ENCODE peak calls at places on chromosomes 5 and 9, in nine cellular contexts. K, A, D, Y, O, F, W, L and J are unnamed samples.

GRCh38 chr9:121698627-121699270 is 47.3 kb downstream of the DAB2IP start:
- DNase-seq in K (no peak), A (peak; percentile 96), D (peak; percentile 78), Y (no peak), O (peak; percentile 32), F (no peak), W (no peak), L (no peak), J (no peak)

GRCh38 chr5:31355337-31355736 is 161.9 kb downstream of the CDH6 start:
- DNase-seq in K (no peak), A (no peak), D (no peak), Y (no peak), O (no peak), F (no peak), W (no peak), L (no peak), J (no peak)

GRCh38 chr9:138010274-138010800 is 132.8 kb downstream of the CACNA1B start:
- DNase-seq in K (no peak), A (no peak), D (no peak), Y (no peak), O (no peak), F (no peak), W (no peak), L (no peak), J (no peak)

GRCh38 chr9:114177423-114178064 is 22.2 kb downstream of the COL27A1 start:
- DNase-seq in K (peak; percentile 26), A (no peak), D (no peak), Y (no peak), O (no peak), F (no peak), W (no peak), L (no peak), J (no peak)

GRCh38 chr9:124343533-124344290 is 71.5 kb downstream of the PSMB7 start:
- DNase-seq in K (no peak), A (no peak), D (no peak), Y (no peak), O (no peak), F (no peak), W (no peak), L (no peak), J (no peak)

GRCh38 chr9:133002147-133003070 is 23.9 kb downstream of the GFI1B start:
- DNase-seq in K (no peak), A (no peak), D (no peak), Y (no peak), O (no peak), F (no peak), W (no peak), L (no peak), J (no peak)

GRCh38 chr5:35229076-35230042 is 928 bp downstream of the PRLR start:
- DNase-seq in K (no peak), A (peak; percentile 66), D (peak; percentile 87), Y (no peak), O (no peak), F (peak; percentile 58), W (no peak), L (peak; percentile 17), J (no peak)

GRCh38 chr9:97556036-97556720 is 54.7 kb downstream of the TMOD1 start:
- DNase-seq in K (no peak), A (peak; percentile 52), D (no peak), Y (no peak), O (no peak), F (no peak), W (no peak), L (no peak), J (no peak)

GRCh38 chr9:16824545-16825041 is 45.9 kb downstream of the BNC2 start:
- DNase-seq in K (no peak), A (peak; percentile 39), D (peak; percentile 48), Y (no peak), O (no peak), F (no peak), W (no peak), L (no peak), J (no peak)

GRCh38 chr9:128101231-128101641 is 26.3 kb downstream of the PTGES2 start:
- DNase-seq in K (no peak), A (no peak), D (no peak), Y (no peak), O (no peak), F (peak; percentile 61), W (no peak), L (no peak), J (no peak)

GRCh38 chr5:171355302-171355724 is 32.3 kb upstream of the NPM1 start:
- DNase-seq in K (no peak), A (no peak), D (no peak), Y (peak; percentile 51), O (no peak), F (no peak), W (no peak), L (no peak), J (no peak)

GRCh38 chr5:54795284-54795683 is 190.1 kb downstream of the ESM1 start:
- DNase-seq in K (no peak), A (no peak), D (no peak), Y (no peak), O (no peak), F (no peak), W (no peak), L (no peak), J (no peak)

GRCh38 chr9:82333671-82334070 is 345.1 kb downstream of the SPATA31D1 start:
- DNase-seq in K (no peak), A (no peak), D (no peak), Y (no peak), O (no peak), F (no peak), W (no peak), L (no peak), J (no peak)

GRCh38 chr5:82165740-82166530 is 112.2 kb downstream of the RPS23 start:
- DNase-seq in K (peak; percentile 71), A (peak; percentile 53), D (peak; percentile 79), Y (peak; percentile 39), O (peak; percentile 19), F (peak; percentile 71), W (peak; percentile 59), L (peak; percentile 21), J (no peak)

GRCh38 chr5:159047081-159047480 is 52.6 kb downstream of the EBF1 start:
- DNase-seq in K (no peak), A (no peak), D (no peak), Y (no peak), O (no peak), F (no peak), W (no peak), L (no peak), J (no peak)

GRCh38 chr5:172004824-172005237 is 1.6 kb downstream of the FBXW11 start:
- DNase-seq in K (no peak), A (no peak), D (no peak), Y (peak; percentile 16), O (no peak), F (no peak), W (no peak), L (peak; percentile 41), J (no peak)

GRCh38 chr9:89166871-89167270 is 11.7 kb downstream of the SHC3 start:
- DNase-seq in K (no peak), A (peak; percentile 70), D (no peak), Y (no peak), O (no peak), F (no peak), W (no peak), L (no peak), J (no peak)

GRCh38 chr9:137459147-137459600 is at the start of gene NSMF:
- DNase-seq in K (peak; percentile 99), A (peak; percentile 100), D (peak; percentile 96), Y (no peak), O (peak; percentile 99), F (peak; percentile 77), W (peak; percentile 74), L (peak; percentile 78), J (no peak)

GRCh38 chr5:157801-158200 is 33.5 kb upstream of the LRRC14B start:
- DNase-seq in K (no peak), A (no peak), D (no peak), Y (no peak), O (no peak), F (no peak), W (no peak), L (no peak), J (no peak)

GRCh38 chr5:123807177-123807900 is 295.4 kb downstream of the CSNK1G3 start:
- DNase-seq in K (no peak), A (no peak), D (no peak), Y (no peak), O (no peak), F (no peak), W (no peak), L (no peak), J (no peak)

GRCh38 chr5:1885777-1886633 is 3.3 kb upstream of the IRX4 start:
- DNase-seq in K (no peak), A (no peak), D (peak; percentile 30), Y (no peak), O (no peak), F (no peak), W (no peak), L (no peak), J (no peak)
- TF ChIP-seq REST in K (no peak), A (no peak), D (no peak), Y (no peak), O (no peak), F (no peak), W (no peak), L (no peak), J (no peak)

GRCh38 chr9:1939926-1940368 is 75.2 kb upstream of the SMARCA2 start:
- DNase-seq in K (peak; percentile 17), A (peak; percentile 54), D (peak; percentile 84), Y (peak; percentile 82), O (no peak), F (peak; percentile 12), W (peak; percentile 8), L (no peak), J (peak; percentile 18)
- TF ChIP-seq CTCF in K (peak; percentile 51), A (peak; percentile 54), D (peak; percentile 93), Y (peak; percentile 97), O (peak; percentile 41), F (peak; percentile 78), W (peak; percentile 70), L (peak; percentile 68), J (peak; percentile 50)

DNA sequence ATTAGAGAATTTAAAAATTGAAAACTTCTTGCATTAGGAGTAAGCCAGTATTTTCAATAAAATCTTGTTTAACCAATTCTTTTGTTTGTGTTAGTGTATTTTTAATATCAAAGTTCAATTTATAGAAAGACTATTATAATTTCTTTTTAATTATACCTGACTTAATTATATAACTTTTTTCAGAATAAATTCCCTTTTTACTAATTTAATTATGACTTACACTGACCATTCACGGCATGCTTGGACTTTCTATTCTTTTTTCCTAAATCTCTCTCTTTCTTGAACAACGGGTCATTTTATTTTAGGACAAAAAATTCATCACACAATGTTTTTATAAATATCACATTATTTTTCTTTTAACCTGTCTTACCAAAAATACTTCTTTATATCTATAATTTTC is 555.3 kb upstream of the PTGER4 start:
- DNase-seq in K (no peak), A (no peak), D (peak; percentile 63), Y (no peak), O (no peak), F (no peak), W (peak; percentile 27), L (no peak), J (no peak)
- TF ChIP-seq REST in K (no peak), A (no peak), D (no peak), Y (no peak), O (no peak), F (no peak), W (no peak), L (no peak), J (no peak)

DNA sequence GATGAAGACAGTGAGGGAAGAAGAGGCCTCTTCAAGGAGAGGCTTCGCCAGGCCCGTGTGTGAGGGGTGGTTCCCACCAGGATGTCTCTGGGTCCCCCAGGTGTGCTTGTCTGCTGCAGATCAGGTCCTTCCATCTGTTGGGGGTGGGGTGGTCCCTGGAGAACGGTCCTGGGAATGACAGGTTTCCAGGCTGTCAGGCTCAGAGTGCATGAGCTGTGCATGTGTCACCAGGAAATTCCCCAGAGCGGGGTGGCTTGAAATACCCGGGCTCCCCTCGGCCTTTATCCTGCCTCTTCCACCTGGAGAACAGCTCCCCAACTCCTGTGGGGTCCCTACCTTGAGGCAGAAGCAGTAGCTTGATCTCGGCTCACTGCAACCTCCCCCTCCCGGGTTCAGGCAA is 118.8 kb downstream of the GAPVD1 start:
- DNase-seq in K (no peak), A (no peak), D (no peak), Y (no peak), O (no peak), F (no peak), W (no peak), L (no peak), J (no peak)
- TF ChIP-seq CTCF in K (no peak), A (no peak), D (no peak), Y (no peak), O (no peak), F (no peak), W (no peak), L (no peak), J (no peak)